ENCODE peak calls at places on chromosomes 4 and X, in four cellular contexts. H, P, C and N are unnamed samples.

GRCh38 chr4:19327364-19327763 is 924.3 kb upstream of the SLIT2 start:
- DNase-seq in H (no peak), P (no peak), C (no peak), N (no peak)

GRCh38 chr4:40306203-40306602 is 28.9 kb upstream of the CHRNA9 start:
- DNase-seq in H (no peak), P (no peak), C (no peak), N (no peak)

GRCh38 chrX:154607370-154607769 is 11.7 kb downstream of the CTAG1B start:
- DNase-seq in H (no peak), P (peak; percentile 37), C (no peak), N (no peak)

GRCh38 chr4:8709050-8709728 is 116.6 kb downstream of the CPZ start:
- DNase-seq in H (no peak), P (no peak), C (no peak), N (no peak)

GRCh38 chr4:32775049-32775448 is 2054.9 kb downstream of the PCDH7 start:
- DNase-seq in H (no peak), P (peak; percentile 59), C (peak; percentile 69), N (peak; percentile 0)

GRCh38 chr4:182478475-182478874 is 235.3 kb downstream of the TENM3 start:
- DNase-seq in H (peak; percentile 13), P (peak; percentile 29), C (peak; percentile 16), N (no peak)

GRCh38 chr4:3168029-3168428 is 80.9 kb upstream of the MSANTD1 start:
- DNase-seq in H (no peak), P (no peak), C (no peak), N (no peak)

GRCh38 chrX:34809096-34809495 is 133.5 kb upstream of the FAM47B start:
- DNase-seq in H (no peak), P (no peak), C (no peak), N (no peak)

GRCh38 chr4:81827568-81828202 is 356.0 kb upstream of the RASGEF1B start:
- DNase-seq in H (no peak), P (no peak), C (no peak), N (no peak)

GRCh38 chr4:26912069-26912468 is 51.4 kb downstream of the STIM2 start:
- DNase-seq in H (no peak), P (no peak), C (no peak), N (no peak)

GRCh38 chr4:26911254-26911653 is 50.6 kb downstream of the STIM2 start:
- DNase-seq in H (no peak), P (no peak), C (no peak), N (no peak)

GRCh38 chr4:26905172-26905571 is 44.5 kb downstream of the STIM2 start:
- DNase-seq in H (no peak), P (no peak), C (no peak), N (no peak)

GRCh38 chr4:26909369-26909768 is 48.7 kb downstream of the STIM2 start:
- DNase-seq in H (no peak), P (no peak), C (no peak), N (no peak)

GRCh38 chr4:26907731-26908599 is 47.3 kb downstream of the STIM2 start:
- DNase-seq in H (no peak), P (no peak), C (no peak), N (no peak)
- H3K27ac ChIP-seq in H (no peak overlapping the region), P (no peak overlapping the region), C (no peak overlapping the region), N (no peak overlapping the region)

DNA sequence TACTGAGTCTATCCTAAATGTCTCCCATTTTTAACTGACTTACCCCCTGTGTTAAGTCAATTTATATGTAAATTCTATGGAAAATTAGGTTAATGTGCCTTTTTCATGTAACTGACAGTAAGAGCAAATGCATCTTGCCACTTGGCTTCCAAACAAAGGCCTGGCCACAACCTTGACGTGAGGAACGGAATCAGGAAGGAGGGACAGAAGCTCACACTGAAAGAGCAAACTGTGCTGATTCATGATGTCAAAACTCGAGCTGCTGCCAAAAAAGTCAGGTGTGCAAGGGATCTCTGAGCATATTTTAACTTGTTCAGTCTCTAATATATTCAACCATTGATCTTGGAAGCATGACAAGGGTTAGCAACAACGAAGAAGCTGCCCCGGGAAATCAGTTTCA is 35.8 kb downstream of the GPM6A start:
- DNase-seq in H (no peak), P (no peak), C (no peak), N (no peak)
- TF ChIP-seq TCF7L2 in H (no peak), P (no peak), C (no peak), N (no peak)

GRCh38 chrX:101507986-101508385 is 22.7 kb downstream of the ARMCX4 start:
- DNase-seq in H (no peak), P (no peak), C (no peak), N (no peak)
- TF ChIP-seq REST in H (no peak), P (no peak), C (no peak), N (no peak)

GRCh38 chr4:41409095-41409494 is 128.9 kb upstream of the LIMCH1 start:
- DNase-seq in H (no peak), P (no peak), C (no peak), N (no peak)
- H3K27ac ChIP-seq in H (no peak overlapping the region), P (no peak overlapping the region), C (no peak overlapping the region), N (no peak overlapping the region)

GRCh38 chr4:106344324-106344970 is 24.1 kb downstream of the GIMD1 start:
- DNase-seq in H (no peak), P (peak; percentile 82), C (no peak), N (no peak)
- TF ChIP-seq TCF7L2 in H (no peak), P (no peak), C (no peak), N (no peak)